ENCODE peak calls at places on chromosome 5, in four cellular contexts. G is caudate nucleus; H is stimulated activated CD4-positive, alpha-beta T cell treated with anti-CD3 and anti-CD28 coated beads, Interleukin-4, amount 100 ng/mL, for 4 hours; U is DMS53. A is an unnamed sample.
A peak's percentile ranks its signal among the peaks of the same experiment; 100 is the strongest.

GRCh38 chr5:31062878-31063277 is 130.6 kb upstream of the CDH6 start:
- DNase-seq in U (no peak), H (no peak), G (no peak), A (no peak)

GRCh38 chr5:124343021-124343420 is 403.4 kb downstream of the ZNF608 start:
- DNase-seq in H (no peak), U (no peak), G (no peak), A (no peak)

GRCh38 chr5:135332519-135333150 is 66.4 kb downstream of the MACROH2A1 start:
- DNase-seq in G (no peak), H (no peak), U (peak; percentile 80), A (peak; percentile 31)

GRCh38 chr5:42148813-42149212 is 223.7 kb downstream of the FBXO4 start:
- DNase-seq in U (no peak), H (no peak), G (no peak), A (no peak)

GRCh38 chr5:151799407-151799806 is 27.7 kb downstream of the G3BP1 start:
- DNase-seq in U (no peak), G (no peak), H (no peak), A (no peak)

GRCh38 chr5:150317048-150318003 is 14.6 kb upstream of the ARSI start:
- DNase-seq in H (no peak), U (peak; percentile 18), G (no peak), A (no peak)

GRCh38 chr5:77991084-77991483 is 214.9 kb upstream of the TBCA start:
- DNase-seq in H (no peak), U (no peak), G (no peak), A (no peak)

GRCh38 chr5:115329475-115329874 is 33.0 kb upstream of the CCDC112 start:
- DNase-seq in H (no peak), U (no peak), G (no peak), A (peak; percentile 52)

GRCh38 chr5:146041180-146041789 is 64.1 kb downstream of the PLAC8L1 start:
- DNase-seq in G (no peak), H (no peak), U (peak; percentile 44), A (no peak)

GRCh38 chr5:14429102-14429501 is 152.5 kb upstream of the OTULINL start:
- DNase-seq in U (no peak), H (no peak), G (no peak), A (no peak)

GRCh38 chr5:26903469-26903868 is 134.9 kb downstream of the CDH9 start:
- DNase-seq in H (no peak), G (no peak), U (peak; percentile 18), A (no peak)

GRCh38 chr5:126103872-126104271 is 319.3 kb upstream of the GRAMD2B start:
- DNase-seq in H (no peak), U (peak; percentile 73), G (no peak), A (no peak)

GRCh38 chr5:1294839-1295649 is at the start of gene TERT:
- DNase-seq in U (peak; percentile 95), G (no peak), H (peak; percentile 93), A (no peak)

GRCh38 chr5:34043099-34043876 is at the start of gene C1QTNF3:
- DNase-seq in H (no peak), G (no peak), U (no peak), A (no peak)

GRCh38 chr5:141641634-141642278 is 5.0 kb downstream of the RELL2 start:
- DNase-seq in H (no peak), G (no peak), U (peak; percentile 18), A (no peak)

GRCh38 chr5:161691911-161692310 is 6.4 kb downstream of the GABRA6 start:
- DNase-seq in U (no peak), H (no peak), G (no peak), A (no peak)

GRCh38 chr5:161263186-161263585 is 283.3 kb downstream of the GABRB2 start:
- DNase-seq in U (no peak), H (no peak), G (no peak), A (no peak)

GRCh38 chr5:157476699-157477408 is 16.8 kb downstream of the NIPAL4 start:
- DNase-seq in U (peak; percentile 88), G (no peak), H (no peak), A (peak; percentile 76)

GRCh38 chr5:149804478-149805450 is 74.7 kb downstream of the PPARGC1B start:
- DNase-seq in H (no peak), U (no peak), G (no peak), A (no peak)

GRCh38 chr5:78958672-78959410 is 26.3 kb downstream of the ARSB start:
- DNase-seq in U (peak; percentile 58), H (no peak), G (no peak), A (no peak)

GRCh38 chr5:127826011-127826410 is 122.8 kb downstream of the CCDC192 start:
- DNase-seq in U (no peak), G (no peak), H (no peak), A (no peak)

A was measured in putamen.